ENCODE peak calls at places on chromosomes 16 and 17, in seven cellular contexts. P is colonic mucosa, V is body of pancreas, T is lung, H is heart left ventricle, A is Peyer's patch, D is astrocyte of the spinal cord. O is an unnamed sample.

GRCh38 chr16:66903544-66904427 is 14.9 kb downstream of the CDH16 start:
- DNase-seq in P (no peak), V (no peak), T (no peak), H (peak), A (no peak), D (no peak), O (no peak)

GRCh38 chr16:67782567-67783352 is 23.6 kb downstream of the RANBP10 start:
- DNase-seq in P (no peak), V (no peak), T (peak), H (no peak), A (no peak), D (no peak), O (no peak)

GRCh38 chr16:67458121-67458641 is 22.8 kb downstream of the ATP6V0D1 start:
- DNase-seq in P (peak), V (no peak), T (no peak), H (no peak), A (no peak), D (no peak), O (no peak)

GRCh38 chr17:4945944-4946280 is 2.4 kb downstream of the PFN1 start:
- DNase-seq in P (no peak), V (no peak), T (no peak), H (no peak), A (peak), D (no peak), O (no peak)

GRCh38 chr16:67190448-67191399 is 788 bp upstream of the EXOC3L1 start:
- DNase-seq in P (no peak), V (no peak), T (no peak), H (no peak), A (no peak), D (no peak), O (no peak)

GRCh38 chr17:37564252-37564651 is 45.0 kb downstream of the SYNRG start:
- DNase-seq in P (no peak), V (no peak), T (no peak), H (no peak), A (no peak), D (no peak), O (no peak)

GRCh38 chr17:31541559-31541958 is 150.1 kb downstream of the RAB11FIP4 start:
- DNase-seq in P (no peak), V (peak), T (no peak), H (no peak), A (no peak), D (no peak), O (no peak)

GRCh38 chr17:77235370-77236080 is 94.8 kb downstream of the SEC14L1 start:
- DNase-seq in P (peak), V (no peak), T (peak), H (peak), A (no peak), D (peak), O (peak)

GRCh38 chr17:9291912-9292562 is 270.7 kb downstream of the NTN1 start:
- DNase-seq in P (peak), V (peak), T (no peak), H (peak), A (peak), D (peak), O (peak)

GRCh38 chr16:70686376-70687171 is 721 bp upstream of the MTSS2 start:
- DNase-seq in P (no peak), V (no peak), T (no peak), H (no peak), A (no peak), D (no peak), O (no peak)

GRCh38 chr17:17503566-17504130 is 7.5 kb upstream of the RASD1 start:
- DNase-seq in P (no peak), V (no peak), T (no peak), H (no peak), A (no peak), D (no peak), O (no peak)

GRCh38 chr16:280552-280951 is at the start of gene ARHGDIG:
- DNase-seq in P (no peak), V (no peak), T (no peak), H (no peak), A (no peak), D (no peak), O (no peak)

GRCh38 chr17:68053237-68054030 is 17.9 kb downstream of the KPNA2 start:
- DNase-seq in P (peak), V (no peak), T (peak), H (peak), A (peak), D (peak), O (peak)

GRCh38 chr17:75983501-75984181 is 4.6 kb downstream of the TEN1 start:
- DNase-seq in P (no peak), V (peak), T (peak), H (no peak), A (peak), D (no peak), O (no peak)

GRCh38 chr17:54220829-54221228 is 398.1 kb downstream of the KIF2B start:
- DNase-seq in P (no peak), V (no peak), T (no peak), H (no peak), A (no peak), D (no peak), O (no peak)

GRCh38 chr17:49585422-49586027 is 9.9 kb downstream of the NXPH3 start:
- DNase-seq in P (no peak), V (no peak), T (no peak), H (no peak), A (no peak), D (no peak), O (no peak)

GRCh38 chr17:3032258-3033247 is 30.9 kb downstream of the OR1D5 start:
- DNase-seq in P (no peak), V (peak), T (no peak), H (no peak), A (peak), D (no peak), O (no peak)

GRCh38 chr17:79965806-79966205 is 69.9 kb downstream of the TBC1D16 start:
- DNase-seq in P (no peak), V (peak), T (no peak), H (no peak), A (peak), D (no peak), O (no peak)

GRCh38 chr16:15990902-15991301 is 41.5 kb downstream of the ABCC1 start:
- DNase-seq in P (no peak), V (no peak), T (no peak), H (no peak), A (no peak), D (no peak), O (no peak)
- TF ChIP-seq CTCF in P (no peak), V (no peak), T (no peak), H (no peak), A (no peak), D (no peak), O (no peak)

GRCh38 chr16:3259829-3260228 is 3.4 kb upstream of the MEFV start:
- DNase-seq in P (no peak), V (no peak), T (no peak), H (no peak), A (no peak), D (no peak), O (no peak)

GRCh38 chr16:3254309-3254708 is 2.1 kb downstream of the MEFV start:
- DNase-seq in P (no peak), V (no peak), T (no peak), H (no peak), A (no peak), D (no peak), O (no peak)

GRCh38 chr16:3256146-3256875 is at the start of gene MEFV:
- DNase-seq in P (no peak), V (no peak), T (no peak), H (peak), A (no peak), D (no peak), O (no peak)

GRCh38 chr16:3259097-3259496 is 2.7 kb upstream of the MEFV start:
- DNase-seq in P (peak), V (no peak), T (peak), H (peak), A (peak), D (no peak), O (no peak)

GRCh38 chr16:3256876-3257465 is 538 bp upstream of the MEFV start:
- DNase-seq in P (no peak), V (no peak), T (no peak), H (no peak), A (no peak), D (peak), O (peak)
- H3K4me3 ChIP-seq in P (no peak), V (no peak), T (no peak), H (no peak), A (no peak), D (no peak), O (no peak)

GRCh38 chr17:979211-979538 is 401 bp downstream of the NXN start:
- DNase-seq in P (no peak), V (no peak), T (no peak), H (no peak), A (no peak), D (no peak), O (no peak)
- TF ChIP-seq CTCF in P (no peak), V (no peak), T (no peak), H (no peak), A (no peak), D (no peak), O (no peak)

DNA sequence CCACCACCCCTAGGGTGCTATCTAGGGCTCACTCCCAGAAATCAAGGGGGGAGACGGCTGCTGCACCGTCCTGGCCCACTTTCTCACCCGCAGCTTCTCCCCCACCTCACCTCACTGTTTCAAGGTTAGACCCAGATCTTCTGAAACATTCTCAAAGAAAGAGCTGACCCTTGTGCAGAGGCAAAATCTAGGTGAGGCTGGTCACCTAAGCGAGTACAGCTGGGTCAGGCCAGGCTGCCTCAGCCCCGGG is 27.0 kb downstream of the GNPTG start:
- DNase-seq in P (no peak), V (no peak), T (no peak), H (no peak), A (no peak), D (no peak), O (no peak)
- H3K4me3 ChIP-seq in P (peak), V (no peak), T (peak), H (peak), A (peak), D (peak), O (peak)